ENCODE peak calls at places on chromosome 9, in nine cellular contexts. One of them, this sample, is unnamed.

GRCh38 chr9:128454991-128455390 is 815 bp upstream of the ODF2 start:
- DNase-seq in skeletal muscle cell: no peak
- DNase-seq in colonic mucosa: no peak
- DNase-seq in fibroblast of villous mesenchyme: no peak
- DNase-seq in PC-3: no peak
- DNase-seq in cardiac fibroblast: no peak
- DNase-seq in spleen: no peak
- DNase-seq in OCI-LY7: no peak
- DNase-seq in uterus: no peak
- DNase-seq in this sample: no peak

GRCh38 chr9:89410709-89411111 is 87.2 kb downstream of the SEMA4D start:
- DNase-seq in skeletal muscle cell: no peak
- DNase-seq in OCI-LY7: no peak
- DNase-seq in uterus: no peak
- DNase-seq in spleen: no peak
- DNase-seq in fibroblast of villous mesenchyme: no peak
- DNase-seq in PC-3: peak; percentile 22
- DNase-seq in cardiac fibroblast: no peak
- DNase-seq in colonic mucosa: no peak
- DNase-seq in this sample: no peak

GRCh38 chr9:129712595-129713524 is 40.0 kb downstream of the PTGES start:
- DNase-seq in PC-3: peak; percentile 12
- DNase-seq in uterus: no peak
- DNase-seq in OCI-LY7: no peak
- DNase-seq in fibroblast of villous mesenchyme: peak; percentile 55
- DNase-seq in skeletal muscle cell: peak; percentile 69
- DNase-seq in colonic mucosa: no peak
- DNase-seq in spleen: no peak
- DNase-seq in cardiac fibroblast: peak; percentile 86
- DNase-seq in this sample: no peak

GRCh38 chr9:104075801-104076753 is 18.0 kb upstream of the SMC2 start:
- DNase-seq in uterus: no peak
- DNase-seq in fibroblast of villous mesenchyme: peak; percentile 82
- DNase-seq in cardiac fibroblast: peak; percentile 85
- DNase-seq in skeletal muscle cell: peak; percentile 89
- DNase-seq in PC-3: peak; percentile 8
- DNase-seq in OCI-LY7: no peak
- DNase-seq in spleen: no peak
- DNase-seq in colonic mucosa: no peak
- DNase-seq in this sample: no peak

GRCh38 chr9:68981825-68982224 is 32.1 kb downstream of the PRKACG start:
- DNase-seq in OCI-LY7: peak; percentile 42
- DNase-seq in PC-3: peak; percentile 7
- DNase-seq in spleen: no peak
- DNase-seq in uterus: no peak
- DNase-seq in skeletal muscle cell: no peak
- DNase-seq in fibroblast of villous mesenchyme: peak; percentile 25
- DNase-seq in colonic mucosa: peak; percentile 59
- DNase-seq in cardiac fibroblast: no peak
- DNase-seq in this sample: no peak

GRCh38 chr9:14341437-14342133 is 27.6 kb upstream of the NFIB start:
- DNase-seq in uterus: no peak
- DNase-seq in spleen: no peak
- DNase-seq in PC-3: no peak
- DNase-seq in colonic mucosa: no peak
- DNase-seq in skeletal muscle cell: no peak
- DNase-seq in OCI-LY7: no peak
- DNase-seq in cardiac fibroblast: no peak
- DNase-seq in fibroblast of villous mesenchyme: no peak
- DNase-seq in this sample: no peak

GRCh38 chr9:95363051-95363841 is 45.7 kb upstream of the FANCC start:
- DNase-seq in skeletal muscle cell: peak; percentile 7
- DNase-seq in spleen: no peak
- DNase-seq in colonic mucosa: no peak
- DNase-seq in fibroblast of villous mesenchyme: peak; percentile 67
- DNase-seq in cardiac fibroblast: no peak
- DNase-seq in uterus: no peak
- DNase-seq in OCI-LY7: no peak
- DNase-seq in PC-3: no peak
- DNase-seq in this sample: no peak

GRCh38 chr9:99054581-99054980 is 50.3 kb upstream of the TGFBR1 start:
- DNase-seq in skeletal muscle cell: no peak
- DNase-seq in fibroblast of villous mesenchyme: no peak
- DNase-seq in colonic mucosa: no peak
- DNase-seq in uterus: no peak
- DNase-seq in spleen: no peak
- DNase-seq in cardiac fibroblast: no peak
- DNase-seq in PC-3: peak; percentile 64
- DNase-seq in OCI-LY7: no peak
- DNase-seq in this sample: no peak

GRCh38 chr9:81599837-81600236 is 89.5 kb downstream of the TLE1 start:
- DNase-seq in spleen: no peak
- DNase-seq in fibroblast of villous mesenchyme: no peak
- DNase-seq in colonic mucosa: no peak
- DNase-seq in PC-3: no peak
- DNase-seq in cardiac fibroblast: peak; percentile 9
- DNase-seq in OCI-LY7: no peak
- DNase-seq in uterus: no peak
- DNase-seq in skeletal muscle cell: no peak
- DNase-seq in this sample: no peak

GRCh38 chr9:106883626-106884190 is 20.7 kb downstream of the ZNF462 start:
- DNase-seq in spleen: no peak
- DNase-seq in uterus: no peak
- DNase-seq in colonic mucosa: no peak
- DNase-seq in cardiac fibroblast: peak; percentile 29
- DNase-seq in OCI-LY7: no peak
- DNase-seq in PC-3: peak; percentile 40
- DNase-seq in skeletal muscle cell: no peak
- DNase-seq in fibroblast of villous mesenchyme: peak; percentile 91
- DNase-seq in this sample: peak; percentile 41

GRCh38 chr9:127707766-127708165 is 978 bp downstream of the CFAP157 start:
- DNase-seq in skeletal muscle cell: no peak
- DNase-seq in PC-3: peak; percentile 49
- DNase-seq in fibroblast of villous mesenchyme: no peak
- DNase-seq in OCI-LY7: peak; percentile 55
- DNase-seq in colonic mucosa: peak; percentile 41
- DNase-seq in cardiac fibroblast: no peak
- DNase-seq in spleen: no peak
- DNase-seq in uterus: no peak
- DNase-seq in this sample: no peak

GRCh38 chr9:133200631-133201030 is 8.4 kb downstream of the OBP2B start:
- DNase-seq in colonic mucosa: no peak
- DNase-seq in cardiac fibroblast: no peak
- DNase-seq in OCI-LY7: no peak
- DNase-seq in skeletal muscle cell: no peak
- DNase-seq in fibroblast of villous mesenchyme: no peak
- DNase-seq in spleen: peak; percentile 55
- DNase-seq in uterus: no peak
- DNase-seq in PC-3: no peak
- DNase-seq in this sample: no peak

GRCh38 chr9:133202688-133203453 is 6.2 kb downstream of the OBP2B start:
- DNase-seq in fibroblast of villous mesenchyme: no peak
- DNase-seq in uterus: no peak
- DNase-seq in skeletal muscle cell: no peak
- DNase-seq in cardiac fibroblast: no peak
- DNase-seq in colonic mucosa: no peak
- DNase-seq in OCI-LY7: no peak
- DNase-seq in spleen: peak; percentile 28
- DNase-seq in PC-3: no peak
- DNase-seq in this sample: no peak

GRCh38 chr9:133202145-133202513 is 6.9 kb downstream of the OBP2B start:
- DNase-seq in uterus: no peak
- DNase-seq in OCI-LY7: no peak
- DNase-seq in spleen: peak; percentile 41
- DNase-seq in fibroblast of villous mesenchyme: no peak
- DNase-seq in cardiac fibroblast: no peak
- DNase-seq in colonic mucosa: no peak
- DNase-seq in skeletal muscle cell: no peak
- DNase-seq in PC-3: no peak
- DNase-seq in this sample: no peak

GRCh38 chr9:133201424-133202144 is 7.5 kb downstream of the OBP2B start:
- DNase-seq in PC-3: no peak
- DNase-seq in skeletal muscle cell: no peak
- DNase-seq in spleen: peak; percentile 61
- DNase-seq in colonic mucosa: no peak
- DNase-seq in cardiac fibroblast: no peak
- DNase-seq in uterus: no peak
- DNase-seq in OCI-LY7: no peak
- DNase-seq in fibroblast of villous mesenchyme: no peak
- DNase-seq in this sample: no peak

DNA sequence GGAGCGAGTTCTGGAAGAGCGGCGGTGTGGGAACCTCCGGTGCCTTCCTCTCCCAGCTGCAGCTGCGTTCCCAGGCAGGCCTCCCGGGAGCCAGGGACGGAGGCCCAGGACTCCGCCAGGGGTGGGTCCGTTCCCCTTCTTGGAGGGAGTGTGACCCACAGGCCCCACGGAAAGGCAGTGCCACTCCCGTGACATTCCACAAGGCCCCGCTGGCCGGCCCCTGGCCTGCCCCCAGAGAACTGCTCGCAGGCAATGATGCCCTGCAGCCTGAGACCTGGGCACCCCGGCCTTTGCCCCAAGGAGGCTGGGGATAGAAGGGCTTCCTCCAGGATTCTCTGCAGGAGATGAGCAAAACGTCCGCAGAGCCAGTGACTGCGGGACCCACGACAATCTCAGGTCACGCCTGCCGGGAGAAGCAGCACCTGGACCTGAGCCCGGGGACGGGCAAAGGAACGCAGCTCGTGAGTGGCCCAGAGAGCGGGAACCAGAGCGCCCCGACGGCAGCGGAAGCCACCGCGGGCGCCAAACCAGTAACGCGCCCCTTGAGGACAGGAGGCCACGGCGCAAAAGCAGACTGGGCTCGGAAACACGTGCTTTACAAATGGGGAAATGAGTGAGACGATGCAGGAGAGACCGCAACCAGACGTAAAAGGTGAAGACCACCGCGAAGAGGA is 9.3 kb downstream of the OBP2B start:
- DNase-seq in uterus: no peak
- DNase-seq in cardiac fibroblast: peak; percentile 4
- DNase-seq in colonic mucosa: peak; percentile 41
- DNase-seq in fibroblast of villous mesenchyme: no peak
- DNase-seq in OCI-LY7: no peak
- DNase-seq in skeletal muscle cell: no peak
- DNase-seq in PC-3: no peak
- DNase-seq in spleen: peak; percentile 81
- DNase-seq in this sample: no peak
- H3K4me3 ChIP-seq in uterus: peak overlapping the region; percentile 23
- H3K4me3 ChIP-seq in cardiac fibroblast: no peak overlapping the region
- H3K4me3 ChIP-seq in colonic mucosa: peak overlapping the region; percentile 30
- H3K4me3 ChIP-seq in fibroblast of villous mesenchyme: peak overlapping the region; percentile 6
- H3K4me3 ChIP-seq in OCI-LY7: no peak overlapping the region
- H3K4me3 ChIP-seq in skeletal muscle cell: peak overlapping the region; percentile 2
- H3K4me3 ChIP-seq in PC-3: no peak overlapping the region
- H3K4me3 ChIP-seq in spleen: peak overlapping the region; percentile 57
- H3K4me3 ChIP-seq in this sample: peak overlapping the region; percentile 54

GRCh38 chr9:96813607-96814006 is 35.7 kb upstream of the ZNF510 start:
- DNase-seq in PC-3: no peak
- DNase-seq in skeletal muscle cell: no peak
- DNase-seq in colonic mucosa: no peak
- DNase-seq in fibroblast of villous mesenchyme: no peak
- DNase-seq in uterus: no peak
- DNase-seq in spleen: no peak
- DNase-seq in OCI-LY7: no peak
- DNase-seq in cardiac fibroblast: no peak
- DNase-seq in this sample: no peak

GRCh38 chr9:96818535-96818934 is 35.8 kb downstream of the ZNF782 start:
- DNase-seq in cardiac fibroblast: peak; percentile 21
- DNase-seq in PC-3: no peak
- DNase-seq in fibroblast of villous mesenchyme: peak; percentile 1
- DNase-seq in spleen: no peak
- DNase-seq in skeletal muscle cell: no peak
- DNase-seq in colonic mucosa: no peak
- DNase-seq in uterus: no peak
- DNase-seq in OCI-LY7: peak; percentile 1
- DNase-seq in this sample: no peak

DNA sequence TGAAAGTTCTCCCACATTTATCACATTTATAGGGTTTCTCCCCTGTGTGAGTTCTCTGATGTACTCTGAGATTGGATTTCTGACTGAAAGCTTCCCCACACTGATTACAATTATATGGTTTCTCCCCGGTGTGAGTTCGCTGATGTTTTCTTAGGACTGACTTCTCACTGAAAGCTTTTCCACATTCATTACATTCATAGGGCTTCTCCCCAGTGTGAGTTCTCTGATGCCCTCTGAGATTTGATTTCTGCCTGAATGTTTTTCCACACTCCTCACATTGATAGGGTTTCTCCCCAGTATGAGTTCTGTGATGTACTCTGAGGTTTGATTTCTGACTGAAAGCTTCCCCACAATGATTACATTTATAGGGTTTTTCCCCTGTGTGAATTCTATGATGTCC is 36.3 kb downstream of the ZNF782 start:
- DNase-seq in fibroblast of villous mesenchyme: no peak
- DNase-seq in OCI-LY7: no peak
- DNase-seq in colonic mucosa: no peak
- DNase-seq in spleen: no peak
- DNase-seq in cardiac fibroblast: no peak
- DNase-seq in PC-3: no peak
- DNase-seq in uterus: no peak
- DNase-seq in skeletal muscle cell: no peak
- DNase-seq in this sample: no peak
- H3K4me3 ChIP-seq in fibroblast of villous mesenchyme: no peak overlapping the region
- H3K4me3 ChIP-seq in OCI-LY7: no peak overlapping the region
- H3K4me3 ChIP-seq in colonic mucosa: no peak overlapping the region
- H3K4me3 ChIP-seq in spleen: no peak overlapping the region
- H3K4me3 ChIP-seq in cardiac fibroblast: no peak overlapping the region
- H3K4me3 ChIP-seq in PC-3: no peak overlapping the region
- H3K4me3 ChIP-seq in uterus: no peak overlapping the region
- H3K4me3 ChIP-seq in skeletal muscle cell: no peak overlapping the region
- H3K4me3 ChIP-seq in this sample: no peak overlapping the region

GRCh38 chr9:8715792-8716191 is 916.2 kb upstream of the DMAC1 start:
- DNase-seq in cardiac fibroblast: no peak
- DNase-seq in fibroblast of villous mesenchyme: no peak
- DNase-seq in PC-3: no peak
- DNase-seq in colonic mucosa: no peak
- DNase-seq in skeletal muscle cell: no peak
- DNase-seq in spleen: no peak
- DNase-seq in uterus: no peak
- DNase-seq in OCI-LY7: no peak
- DNase-seq in this sample: no peak
- H3K4me3 ChIP-seq in cardiac fibroblast: no peak overlapping the region
- H3K4me3 ChIP-seq in fibroblast of villous mesenchyme: no peak overlapping the region
- H3K4me3 ChIP-seq in PC-3: no peak overlapping the region
- H3K4me3 ChIP-seq in colonic mucosa: no peak overlapping the region
- H3K4me3 ChIP-seq in skeletal muscle cell: no peak overlapping the region
- H3K4me3 ChIP-seq in spleen: no peak overlapping the region
- H3K4me3 ChIP-seq in uterus: no peak overlapping the region
- H3K4me3 ChIP-seq in OCI-LY7: no peak overlapping the region
- H3K4me3 ChIP-seq in this sample: no peak overlapping the region

DNA sequence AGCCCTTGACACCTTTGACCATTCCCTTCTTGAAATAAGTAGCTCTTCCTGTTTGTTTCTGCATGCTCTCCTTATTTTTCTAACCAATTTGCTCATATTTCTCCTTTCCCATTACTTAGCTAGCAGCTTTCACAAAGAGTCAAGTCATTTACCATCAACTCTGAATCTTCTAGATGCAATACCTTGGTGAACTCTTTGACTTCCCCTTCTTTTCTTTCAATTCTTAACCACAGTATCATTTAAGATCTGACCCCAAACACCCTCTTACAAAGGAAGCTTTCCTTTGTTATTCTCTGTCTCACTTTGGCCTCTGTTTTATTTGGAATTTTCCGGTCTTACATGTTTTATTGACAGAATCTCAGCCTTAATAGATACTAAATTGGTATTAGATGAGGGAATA is 14.1 kb downstream of the NFX1 start:
- DNase-seq in fibroblast of villous mesenchyme: no peak
- DNase-seq in PC-3: no peak
- DNase-seq in uterus: no peak
- DNase-seq in cardiac fibroblast: no peak
- DNase-seq in OCI-LY7: no peak
- DNase-seq in colonic mucosa: no peak
- DNase-seq in skeletal muscle cell: no peak
- DNase-seq in spleen: no peak
- DNase-seq in this sample: no peak
- H3K4me3 ChIP-seq in fibroblast of villous mesenchyme: no peak overlapping the region
- H3K4me3 ChIP-seq in PC-3: no peak overlapping the region
- H3K4me3 ChIP-seq in uterus: no peak overlapping the region
- H3K4me3 ChIP-seq in cardiac fibroblast: no peak overlapping the region
- H3K4me3 ChIP-seq in OCI-LY7: no peak overlapping the region
- H3K4me3 ChIP-seq in colonic mucosa: no peak overlapping the region
- H3K4me3 ChIP-seq in skeletal muscle cell: no peak overlapping the region
- H3K4me3 ChIP-seq in spleen: no peak overlapping the region
- H3K4me3 ChIP-seq in this sample: no peak overlapping the region

This sample was measured in lung.